ENCODE peak calls at places on chromosomes 7 and 10, in four cellular contexts. F is M059J; K is stimulated activated CD4-positive, alpha-beta T cell treated with anti-CD3 and anti-CD28 coated beads, Interleukin-15, amount 100 ng/mL, for 1 hour; T is Ammon's horn. N is an unnamed sample.

GRCh38 chr10:32054087-32054486 is 2.1 kb downstream of the KIF5B start:
- DNase-seq in T (peak), F (peak), K (no peak), N (no peak)

GRCh38 chr7:3971323-3971722 is 670.3 kb downstream of the SDK1 start:
- DNase-seq in T (no peak), K (no peak), F (no peak), N (no peak)

GRCh38 chr7:104814126-104814525 is 199.9 kb upstream of the KMT2E start:
- DNase-seq in T (no peak), F (no peak), K (no peak), N (no peak)

GRCh38 chr7:112596981-112597380 is 116.2 kb downstream of the LSMEM1 start:
- DNase-seq in K (no peak), F (no peak), T (no peak), N (no peak)

GRCh38 chr10:3532644-3533043 is 252.4 kb downstream of the KLF6 start:
- DNase-seq in T (no peak), F (peak), K (no peak), N (no peak)

GRCh38 chr7:921581-922333 is 32.7 kb downstream of the ADAP1 start:
- DNase-seq in T (no peak), K (no peak), F (no peak), N (peak)

GRCh38 chr10:24751716-24752115 is 28.0 kb upstream of the ARHGAP21 start:
- DNase-seq in F (no peak), K (no peak), T (no peak), N (no peak)

GRCh38 chr7:139914306-139914747 is 85.3 kb downstream of the TBXAS1 start:
- DNase-seq in F (peak), K (no peak), T (no peak), N (no peak)

GRCh38 chr7:150919160-150919559 is 59.0 kb downstream of the KCNH2 start:
- DNase-seq in F (no peak), K (no peak), T (no peak), N (no peak)

GRCh38 chr10:25304606-25305005 is 129.8 kb downstream of the GPR158 start:
- DNase-seq in K (no peak), F (no peak), T (no peak), N (no peak)

GRCh38 chr10:132665946-132666732 is 119.8 kb downstream of the NKX6-2 start:
- DNase-seq in K (no peak), T (no peak), F (peak), N (no peak)

GRCh38 chr7:34823650-34824258 is 165.7 kb downstream of the NPSR1 start:
- DNase-seq in T (peak), K (peak), F (peak), N (peak)

GRCh38 chr10:130820880-130821482 is 490.5 kb downstream of the TCERG1L start:
- DNase-seq in T (no peak), K (no peak), F (no peak), N (no peak)

GRCh38 chr7:150580615-150580986 is 13.4 kb downstream of the GIMAP4 start:
- DNase-seq in F (no peak), K (no peak), T (no peak), N (no peak)